ENCODE peak calls at places on chromosomes 1 and 21, in six cellular contexts. K is IMR-90, F is mesendoderm, I is mesenchymal stem cell, E is H1, Y is neuronal stem cell. N is an unnamed sample.

GRCh38 chr21:33824156-33824941 is 91.3 kb downstream of the ATP5PO start:
- DNase-seq in F (no peak), Y (no peak), I (no peak), K (no peak), E (no peak), N (no peak)

GRCh38 chr21:26027696-26028095 is 142.9 kb downstream of the APP start:
- DNase-seq in E (no peak), I (no peak), K (peak; percentile 16), F (peak; percentile 47), Y (no peak), N (no peak)

GRCh38 chr1:169108897-169109560 is 2.5 kb downstream of the ATP1B1 start:
- DNase-seq in I (peak; percentile 88), F (peak; percentile 75), E (no peak), K (peak; percentile 35), Y (no peak), N (no peak)

GRCh38 chr1:2609271-2610035 is 22.9 kb downstream of the PRXL2B start:
- DNase-seq in K (no peak), I (no peak), E (peak; percentile 37), Y (no peak), F (no peak), N (peak; percentile 21)

GRCh38 chr1:7255303-7256058 is 470.2 kb downstream of the CAMTA1 start:
- DNase-seq in F (no peak), Y (no peak), K (peak; percentile 91), I (peak; percentile 15), E (no peak), N (no peak)

GRCh38 chr1:211548321-211549091 is 30.5 kb downstream of the SLC30A1 start:
- DNase-seq in Y (no peak), I (no peak), K (no peak), E (no peak), F (peak; percentile 78), N (peak; percentile 56)

GRCh38 chr1:224579526-224579925 is 36.6 kb upstream of the CNIH3 start:
- DNase-seq in K (peak; percentile 76), E (no peak), Y (no peak), F (peak; percentile 40), I (peak; percentile 59), N (no peak)

GRCh38 chr1:40630488-40631223 is 34.8 kb downstream of the RIMS3 start:
- DNase-seq in F (peak; percentile 76), Y (peak; percentile 42), K (peak; percentile 19), I (peak; percentile 26), E (peak; percentile 82), N (peak; percentile 78)

GRCh38 chr1:118123436-118123835 is 61.6 kb downstream of the SPAG17 start:
- DNase-seq in Y (no peak), I (no peak), E (no peak), K (no peak), F (no peak), N (no peak)

GRCh38 chr1:248618878-248619277 is 16.0 kb downstream of the OR2T11 start:
- DNase-seq in I (no peak), Y (no peak), F (peak; percentile 0), E (no peak), K (peak; percentile 0), N (no peak)

GRCh38 chr1:228177936-228178710 is 12.5 kb downstream of the IBA57 start:
- DNase-seq in E (no peak), I (no peak), K (no peak), F (no peak), Y (no peak), N (no peak)

GRCh38 chr1:27374687-27375086 is at the start of gene FCN3:
- DNase-seq in I (no peak), K (no peak), F (no peak), Y (no peak), E (no peak), N (no peak)

GRCh38 chr1:68331117-68331865 is 99.0 kb upstream of the WLS start:
- DNase-seq in E (no peak), K (peak; percentile 97), Y (no peak), F (no peak), I (peak; percentile 90), N (no peak)

GRCh38 chr1:15950763-15951295 is 25.1 kb downstream of the ZBTB17 start:
- DNase-seq in I (peak; percentile 80), F (no peak), K (peak; percentile 42), Y (no peak), E (no peak), N (no peak)

GRCh38 chr1:24351247-24351646 is 32.1 kb downstream of the GRHL3 start:
- DNase-seq in I (no peak), Y (no peak), K (no peak), E (no peak), F (no peak), N (no peak)

GRCh38 chr1:2429780-2430591 is 17.6 kb upstream of the PEX10 start:
- DNase-seq in Y (no peak), F (peak; percentile 42), I (no peak), E (no peak), K (no peak), N (peak; percentile 47)

GRCh38 chr1:181818943-181819342 is 242.6 kb downstream of the ZNF648 start:
- DNase-seq in E (no peak), F (peak; percentile 43), Y (no peak), K (no peak), I (no peak), N (no peak)

DNA sequence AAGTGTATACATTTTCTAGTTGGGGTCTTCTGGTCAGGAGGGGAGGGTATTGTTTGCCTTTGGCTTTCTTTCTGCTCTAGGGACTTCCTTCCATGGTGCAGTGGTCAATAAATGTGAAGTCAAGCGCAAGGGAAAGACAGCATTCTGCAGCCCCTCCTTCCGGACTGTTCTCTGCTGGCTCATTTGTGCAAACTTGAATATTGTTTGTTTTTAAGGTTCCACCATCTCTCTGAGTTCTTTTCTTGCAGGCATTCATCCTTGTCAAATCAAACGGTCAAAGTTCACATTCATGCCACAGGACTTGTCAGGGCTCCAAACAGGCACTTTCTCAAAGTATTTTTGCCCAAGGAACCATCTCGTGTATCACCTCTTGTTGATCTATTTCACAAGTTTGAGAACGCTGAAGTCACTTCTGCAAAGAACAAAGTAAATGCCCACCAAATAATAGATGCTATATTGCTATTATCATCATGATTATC is 205.6 kb upstream of the KAZN start:
- DNase-seq in I (no peak), K (no peak), E (no peak), F (no peak), Y (no peak), N (no peak)
- H3K18ac ChIP-seq in I (no peak overlapping the region), K (no peak overlapping the region), E (no peak overlapping the region), F (no peak overlapping the region), Y (no peak overlapping the region), N (no peak overlapping the region)

GRCh38 chr1:175839678-175840669 is 96.6 kb upstream of the TNR start:
- DNase-seq in Y (no peak), E (no peak), F (no peak), I (peak; percentile 61), K (no peak), N (no peak)
- H3K4me2 ChIP-seq in Y (no peak overlapping the region), E (no peak overlapping the region), F (no peak overlapping the region), I (no peak overlapping the region), K (peak overlapping the region; percentile 52), N (no peak overlapping the region)

GRCh38 chr1:221240652-221241051 is 361.4 kb downstream of the HLX start:
- DNase-seq in Y (no peak), I (no peak), F (no peak), K (no peak), E (no peak), N (no peak)
- H2BK15ac ChIP-seq in Y (no peak overlapping the region), I (no peak overlapping the region), F (no peak overlapping the region), K (no peak overlapping the region), E (no peak overlapping the region), N (no peak overlapping the region)

DNA sequence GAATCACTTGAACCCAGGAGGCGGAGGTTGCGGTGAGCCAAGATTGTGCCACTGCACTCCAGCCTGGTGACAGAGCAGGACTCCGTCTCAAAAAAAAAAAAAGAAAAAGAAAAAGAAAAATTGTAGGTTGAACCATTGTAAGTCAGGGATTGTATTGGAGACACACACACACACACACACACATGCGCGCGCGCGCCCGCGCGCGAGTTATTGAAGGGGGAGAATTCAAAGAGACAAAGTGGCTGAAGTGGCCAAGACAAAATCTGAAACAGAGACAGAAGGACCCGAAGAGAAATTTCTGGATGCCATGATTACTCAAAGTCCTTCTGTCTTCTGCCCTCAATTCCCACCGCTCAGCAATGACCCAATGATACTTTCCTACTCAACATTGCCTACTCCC is 3.7 kb upstream of the KLHDC9 start:
- DNase-seq in Y (no peak), E (no peak), F (no peak), I (no peak), K (no peak), N (no peak)
- H3K18ac ChIP-seq in Y (no peak overlapping the region), E (no peak overlapping the region), F (no peak overlapping the region), I (no peak overlapping the region), K (no peak overlapping the region), N (no peak overlapping the region)

N was measured in H9.